ENCODE peak calls at places on chromosomes 12 and 14, in five cellular contexts. L is neural progenitor cell; E is stimulated activated naive CD8-positive, alpha-beta T cell treated with anti-CD3 and anti-CD28 coated beads, Interleukin-15, amount 100 ng/mL, for 72 hours; Z is Karpas-422; P is head of caudate nucleus. T is an unnamed sample.

GRCh38 chr12:27472604-27473003 is 26.1 kb downstream of the SMCO2 start:
- DNase-seq in Z (peak), L (no peak), P (no peak), E (no peak), T (no peak)

GRCh38 chr12:26018926-26019325 is 60.4 kb downstream of the RASSF8 start:
- DNase-seq in P (no peak), L (no peak), E (no peak), Z (no peak), T (no peak)

GRCh38 chr12:99005601-99006000 is 360.5 kb downstream of the APAF1 start:
- DNase-seq in Z (no peak), L (no peak), P (no peak), E (no peak), T (peak)

GRCh38 chr14:55043528-55043927 is 7.9 kb upstream of the MAPK1IP1L start:
- DNase-seq in P (no peak), L (no peak), Z (no peak), E (no peak), T (no peak)

GRCh38 chr12:80627773-80628172 is 79.7 kb upstream of the MYF6 start:
- DNase-seq in P (no peak), Z (no peak), L (no peak), E (no peak), T (no peak)

GRCh38 chr12:48023386-48023785 is 19.1 kb upstream of the COL2A1 start:
- DNase-seq in Z (no peak), P (no peak), L (peak), E (no peak), T (no peak)

GRCh38 chr14:28300356-28300755 is 466.2 kb upstream of the FOXG1 start:
- DNase-seq in L (no peak), P (no peak), Z (no peak), E (no peak), T (no peak)

GRCh38 chr12:116138781-116139180 is 138.7 kb downstream of the MED13L start:
- DNase-seq in E (no peak), P (no peak), L (no peak), Z (no peak), T (no peak)